ENCODE peak calls at places on chromosomes 16 and 17, in nine cellular contexts. D is brain microvascular endothelial cell, W is astrocyte of the cerebellum, R is upper lobe of right lung, A is PC-3, T is HCT116, L is sigmoid colon, G is psoas muscle, M is AG10803. V is an unnamed sample.

GRCh38 chr17:2380225-2380922 is 20.5 kb downstream of the MNT start:
- DNase-seq in M (peak; percentile 33), W (no peak), L (no peak), D (no peak), A (no peak), R (no peak), T (no peak), G (no peak), V (no peak)

GRCh38 chr17:67575325-67575724 is 142.4 kb upstream of the NOL11 start:
- DNase-seq in D (no peak), L (no peak), W (no peak), M (no peak), R (no peak), A (no peak), T (no peak), G (no peak), V (no peak)

GRCh38 chr17:63622571-63623390 is 564 bp downstream of the MAP3K3 start:
- DNase-seq in M (peak; percentile 52), W (no peak), R (peak; percentile 92), D (peak; percentile 45), A (peak; percentile 58), T (no peak), G (peak; percentile 81), L (peak; percentile 86), V (no peak)

GRCh38 chr16:2715519-2715918 is 4.5 kb downstream of the PRSS27 start:
- DNase-seq in L (no peak), A (no peak), T (no peak), G (peak; percentile 68), W (no peak), R (peak; percentile 83), M (peak; percentile 24), D (peak; percentile 40), V (peak; percentile 15)

GRCh38 chr17:74780443-74781238 is 4.5 kb upstream of the NAT9 start:
- DNase-seq in L (no peak), M (no peak), D (no peak), T (peak; percentile 61), A (peak; percentile 57), G (no peak), W (no peak), R (no peak), V (no peak)

GRCh38 chr16:63568184-63568583 is 1531.9 kb upstream of the CDH8 start:
- DNase-seq in A (no peak), M (no peak), T (no peak), G (no peak), R (no peak), D (no peak), L (no peak), W (no peak), V (no peak)

GRCh38 chr16:69476920-69477418 is 52.5 kb downstream of the CYB5B start:
- DNase-seq in R (no peak), W (peak; percentile 23), L (no peak), G (no peak), M (peak; percentile 88), D (peak; percentile 85), T (peak; percentile 50), A (peak; percentile 86), V (peak; percentile 55)

GRCh38 chr16:85924675-85925074 is 25.7 kb downstream of the IRF8 start:
- DNase-seq in T (no peak), W (no peak), R (no peak), A (peak; percentile 14), D (no peak), G (no peak), L (no peak), M (peak; percentile 9), V (peak; percentile 4)

GRCh38 chr16:23110257-23110899 is 38.9 kb downstream of the USP31 start:
- DNase-seq in A (peak; percentile 10), G (no peak), T (no peak), D (no peak), M (no peak), R (no peak), W (no peak), L (no peak), V (no peak)

GRCh38 chr17:17846645-17847044 is 9.9 kb upstream of the SREBF1 start:
- DNase-seq in G (no peak), M (no peak), L (no peak), D (no peak), T (no peak), W (no peak), A (no peak), R (no peak), V (no peak)

GRCh38 chr17:15779119-15779518 is 47.0 kb downstream of the TBC1D26 start:
- DNase-seq in M (no peak), R (no peak), G (no peak), L (no peak), T (no peak), D (no peak), W (no peak), A (no peak), V (no peak)
- H3K4me3 ChIP-seq in M (no peak overlapping the region), R (no peak overlapping the region), G (no peak overlapping the region), L (no peak overlapping the region), T (no peak overlapping the region), D (no peak overlapping the region), W (no peak overlapping the region), A (no peak overlapping the region), V (no peak overlapping the region)

GRCh38 chr17:55723488-55723848 is 804 bp upstream of the TMEM100 start:
- DNase-seq in M (no peak), W (no peak), R (no peak), G (no peak), L (no peak), A (no peak), T (no peak), D (no peak), V (no peak)
- H3K4me3 ChIP-seq in M (no peak overlapping the region), W (no peak overlapping the region), R (peak overlapping the region; percentile 49), G (peak overlapping the region; percentile 65), L (peak overlapping the region; percentile 47), A (no peak overlapping the region), T (no peak overlapping the region), D (no peak overlapping the region), V (no peak overlapping the region)

GRCh38 chr16:56936491-56936890 is 4.5 kb downstream of the HERPUD1 start:
- DNase-seq in T (no peak), L (no peak), R (no peak), M (peak; percentile 67), D (no peak), W (no peak), A (no peak), G (no peak), V (no peak)
- H3K4me3 ChIP-seq in T (no peak overlapping the region), L (no peak overlapping the region), R (peak overlapping the region; percentile 84), M (peak overlapping the region; percentile 98), D (no peak overlapping the region), W (no peak overlapping the region), A (no peak overlapping the region), G (no peak overlapping the region), V (no peak overlapping the region)

GRCh38 chr16:19304670-19305240 is 19.2 kb downstream of the CLEC19A start:
- DNase-seq in L (no peak), A (peak; percentile 21), M (no peak), G (no peak), T (no peak), W (no peak), D (no peak), R (no peak), V (no peak)

GRCh38 chr16:19297454-19297853 is 11.9 kb downstream of the CLEC19A start:
- DNase-seq in A (no peak), D (no peak), R (no peak), W (no peak), T (no peak), M (no peak), G (no peak), L (no peak), V (no peak)

GRCh38 chr16:19294156-19294649 is 8.7 kb downstream of the CLEC19A start:
- DNase-seq in L (peak; percentile 72), G (peak; percentile 49), R (peak; percentile 81), D (no peak), A (no peak), T (no peak), M (no peak), W (no peak), V (no peak)

GRCh38 chr16:19295393-19295792 is 9.9 kb downstream of the CLEC19A start:
- DNase-seq in A (no peak), W (no peak), R (no peak), T (no peak), L (no peak), D (no peak), M (no peak), G (no peak), V (no peak)

GRCh38 chr16:19299565-19299964 is 14.0 kb downstream of the CLEC19A start:
- DNase-seq in T (no peak), D (no peak), L (no peak), W (no peak), R (no peak), A (no peak), G (no peak), M (no peak), V (no peak)
- H3K4me3 ChIP-seq in T (no peak overlapping the region), D (no peak overlapping the region), L (no peak overlapping the region), W (no peak overlapping the region), R (no peak overlapping the region), A (no peak overlapping the region), G (no peak overlapping the region), M (no peak overlapping the region), V (no peak overlapping the region)

DNA sequence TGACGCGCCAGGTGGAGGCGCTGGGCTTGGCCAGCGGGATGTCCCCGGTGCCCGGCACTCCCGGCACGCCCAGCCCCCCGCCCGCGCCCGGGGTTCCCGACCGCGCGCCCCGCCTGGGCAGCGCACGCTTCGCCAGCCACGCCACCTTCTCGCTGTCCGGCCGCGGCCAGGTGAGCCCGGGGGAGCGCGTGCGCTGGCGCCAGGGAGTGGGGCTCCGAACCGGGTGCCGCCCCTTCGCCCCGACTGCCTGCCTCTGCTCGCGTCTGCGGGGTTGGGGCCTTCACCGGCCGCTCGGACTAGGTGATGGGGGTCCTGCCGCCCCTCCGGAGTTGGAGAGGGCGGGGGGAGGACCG is 482 bp downstream of the SMTNL2 start:
- DNase-seq in A (no peak), W (no peak), D (no peak), R (peak; percentile 64), G (no peak), M (no peak), T (no peak), L (no peak), V (no peak)
- H3K4me3 ChIP-seq in A (no peak overlapping the region), W (no peak overlapping the region), D (no peak overlapping the region), R (peak overlapping the region; percentile 56), G (peak overlapping the region; percentile 81), M (no peak overlapping the region), T (peak overlapping the region; percentile 65), L (peak overlapping the region; percentile 50), V (no peak overlapping the region)

GRCh38 chr17:61463068-61463980 is 11.1 kb downstream of the TBX4 start:
- DNase-seq in M (no peak), W (no peak), D (no peak), L (peak; percentile 55), G (no peak), T (no peak), R (peak; percentile 65), A (no peak), V (no peak)
- H3K4me3 ChIP-seq in M (no peak overlapping the region), W (no peak overlapping the region), D (no peak overlapping the region), L (no peak overlapping the region), G (no peak overlapping the region), T (no peak overlapping the region), R (no peak overlapping the region), A (no peak overlapping the region), V (no peak overlapping the region)

DNA sequence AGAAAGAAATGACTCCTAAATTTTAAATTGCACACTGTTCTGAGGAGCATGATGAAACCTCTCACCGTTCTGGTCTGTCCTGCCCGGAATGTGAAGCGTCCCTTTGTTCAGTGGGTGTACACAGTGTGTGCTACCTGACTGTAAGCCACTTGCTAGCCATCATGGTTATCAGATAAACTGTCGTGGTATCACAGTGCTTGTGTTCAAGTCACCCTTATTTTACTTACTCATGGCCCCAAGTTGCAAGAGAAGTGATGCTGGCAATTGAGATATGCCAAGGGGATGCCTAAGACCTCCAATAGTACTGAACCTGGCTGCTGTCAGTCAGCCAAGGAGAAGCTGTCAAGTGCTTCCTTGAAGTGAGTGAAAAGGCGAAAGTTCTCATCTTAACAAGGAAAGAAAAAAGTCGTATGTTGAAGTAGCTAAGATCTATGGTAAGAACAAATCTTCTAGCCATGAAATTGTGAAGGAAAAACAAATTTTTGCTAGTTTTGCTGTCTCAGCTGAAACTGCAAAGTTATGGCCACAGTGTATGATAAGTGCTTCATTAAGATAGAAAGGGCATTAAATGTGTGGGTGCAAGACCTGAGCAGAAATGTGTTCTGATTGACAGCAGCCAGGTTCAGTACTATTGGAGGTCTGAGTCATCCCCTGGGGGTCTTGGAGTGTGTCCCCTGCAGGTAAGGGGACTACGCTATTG is 5.8 kb downstream of the PIK3R6 start:
- DNase-seq in D (no peak), L (no peak), M (no peak), A (no peak), T (no peak), W (no peak), G (no peak), R (no peak), V (no peak)
- H3K4me3 ChIP-seq in D (no peak overlapping the region), L (no peak overlapping the region), M (no peak overlapping the region), A (no peak overlapping the region), T (no peak overlapping the region), W (no peak overlapping the region), G (no peak overlapping the region), R (no peak overlapping the region), V (no peak overlapping the region)